ENCODE peak calls at places on chromosomes 11 and 22, in ten cellular contexts. I, K, V, Y, G, N, J, W, X and S are unnamed samples.

GRCh38 chr11:2498750-2499149 is 53.9 kb downstream of the KCNQ1 start:
- DNase-seq in I (no peak), K (no peak), V (no peak), Y (no peak), G (no peak), N (no peak), J (no peak), W (no peak), X (no peak), S (no peak)

GRCh38 chr11:123491241-123491640 is 61.2 kb downstream of the GRAMD1B start:
- DNase-seq in I (no peak), K (no peak), V (no peak), Y (no peak), G (no peak), N (no peak), J (no peak), W (no peak), X (no peak), S (no peak)

GRCh38 chr11:69510471-69511357 is 29.3 kb downstream of the LINC01488 start:
- DNase-seq in I (peak; percentile 54), K (peak; percentile 35), V (peak; percentile 54), Y (no peak), G (no peak), N (no peak), J (peak; percentile 46), W (peak; percentile 51), X (no peak), S (no peak)

GRCh38 chr11:79400717-79401330 is 40.0 kb downstream of the TENM4 start:
- DNase-seq in I (peak; percentile 53), K (peak; percentile 46), V (peak; percentile 67), Y (peak; percentile 57), G (no peak), N (peak; percentile 64), J (peak; percentile 45), W (peak; percentile 70), X (no peak), S (no peak)

GRCh38 chr11:9688716-9689511 is 25.0 kb downstream of the SWAP70 start:
- DNase-seq in I (no peak), K (peak; percentile 44), V (no peak), Y (peak; percentile 55), G (no peak), N (no peak), J (peak; percentile 80), W (peak; percentile 49), X (no peak), S (no peak)

GRCh38 chr11:95831198-95831883 is 41.0 kb downstream of the CEP57 start:
- DNase-seq in I (no peak), K (peak; percentile 18), V (no peak), Y (no peak), G (no peak), N (no peak), J (peak; percentile 66), W (peak; percentile 77), X (no peak), S (no peak)

GRCh38 chr11:17979770-17980371 is 33.0 kb downstream of the SERGEF start:
- DNase-seq in I (peak; percentile 38), K (peak; percentile 61), V (no peak), Y (peak; percentile 59), G (peak; percentile 12), N (peak; percentile 39), J (no peak), W (peak; percentile 61), X (no peak), S (no peak)

GRCh38 chr11:134636071-134636470 is 224.0 kb upstream of the B3GAT1 start:
- DNase-seq in I (peak; percentile 36), K (no peak), V (no peak), Y (no peak), G (no peak), N (no peak), J (no peak), W (no peak), X (no peak), S (no peak)

DNA sequence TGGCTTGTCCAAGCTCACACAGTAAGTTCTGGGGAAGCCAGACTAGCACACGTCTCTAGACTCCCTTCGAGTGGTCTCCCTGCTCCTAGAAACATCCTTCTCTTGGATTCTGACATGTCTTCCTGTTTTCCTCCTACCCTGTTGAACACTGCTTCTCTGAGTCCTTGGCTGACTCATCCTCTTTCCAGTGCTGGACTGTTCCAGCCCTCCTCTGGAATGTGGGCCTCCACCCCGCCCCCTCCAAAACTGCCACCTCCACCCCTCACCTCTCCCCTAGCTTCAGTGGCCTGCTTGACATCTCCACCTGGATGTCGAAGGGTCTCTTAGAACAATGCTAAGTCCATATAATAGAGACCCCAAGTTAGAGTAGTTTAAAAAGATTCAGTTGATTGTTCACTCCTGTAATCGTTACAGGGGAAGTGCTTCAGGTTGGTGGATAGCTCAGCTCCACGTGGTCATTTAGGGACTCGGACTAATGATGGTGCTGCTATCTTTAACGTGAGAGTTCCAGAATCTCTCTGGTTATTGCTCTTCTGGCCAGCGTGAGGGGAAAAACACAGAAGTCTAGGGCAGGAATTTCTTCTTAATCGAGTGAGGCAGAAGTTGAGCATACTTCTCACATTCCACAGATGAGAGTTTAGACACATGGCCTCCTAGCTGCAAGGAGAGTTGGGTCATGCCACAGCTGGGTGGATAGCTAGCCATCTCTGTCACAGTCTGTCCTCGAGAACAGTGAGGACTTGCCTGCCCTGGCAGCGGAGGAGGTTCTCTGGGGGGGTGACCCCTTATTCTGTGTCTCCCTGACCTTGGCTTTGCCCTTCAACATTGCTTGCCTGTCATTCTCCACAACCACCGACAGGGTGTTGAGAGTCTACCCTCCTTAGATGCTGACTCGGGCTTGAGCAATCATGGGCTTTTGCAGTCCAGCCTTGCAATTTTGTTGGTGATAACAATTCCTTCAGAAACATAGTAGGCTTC is 4.7 kb upstream of the C11orf96 start:
- DNase-seq in I (no peak), K (no peak), V (no peak), Y (no peak), G (no peak), N (no peak), J (peak; percentile 69), W (peak; percentile 63), X (no peak), S (no peak)
- TF ChIP-seq CTCF in I (no peak), K (no peak), V (peak; percentile 23), Y (no peak), G (no peak), N (no peak), J (peak; percentile 2), W (peak; percentile 14), X (no peak), S (no peak)

GRCh38 chr11:823441-824291 is 4.1 kb upstream of the CRACR2B start:
- DNase-seq in I (no peak), K (no peak), V (no peak), Y (no peak), G (no peak), N (no peak), J (no peak), W (no peak), X (no peak), S (no peak)

GRCh38 chr11:826836-827145 is 928 bp upstream of the CRACR2B start:
- DNase-seq in I (no peak), K (no peak), V (no peak), Y (no peak), G (no peak), N (no peak), J (no peak), W (no peak), X (no peak), S (no peak)

GRCh38 chr11:824292-824880 is 3.3 kb upstream of the CRACR2B start:
- DNase-seq in I (no peak), K (no peak), V (no peak), Y (no peak), G (no peak), N (peak; percentile 66), J (no peak), W (no peak), X (no peak), S (no peak)

GRCh38 chr11:825366-826231 is 2.1 kb upstream of the CRACR2B start:
- DNase-seq in I (no peak), K (no peak), V (no peak), Y (no peak), G (no peak), N (peak; percentile 71), J (no peak), W (peak; percentile 53), X (no peak), S (no peak)

DNA sequence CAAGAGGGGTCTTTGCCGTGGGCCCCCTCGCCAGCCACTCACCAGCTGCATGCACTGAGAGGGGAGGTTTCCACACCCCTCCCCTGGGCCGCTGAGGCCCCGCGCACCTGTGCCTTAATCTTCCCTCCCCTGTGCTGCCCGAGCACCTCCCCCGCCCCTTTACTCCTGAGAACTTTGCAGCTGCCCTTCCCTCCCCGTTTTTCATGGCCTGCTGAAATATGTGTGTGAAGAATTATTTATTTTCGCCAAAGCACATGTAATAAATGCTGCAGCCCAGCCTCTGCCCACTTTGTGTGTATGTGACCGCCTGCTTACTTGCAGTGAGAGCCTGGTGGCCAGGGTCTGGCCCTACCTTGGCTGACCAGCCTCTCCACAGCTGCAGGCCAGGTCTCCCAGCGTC is 2.8 kb upstream of the CRACR2B start:
- DNase-seq in I (no peak), K (no peak), V (no peak), Y (no peak), G (no peak), N (no peak), J (no peak), W (no peak), X (no peak), S (no peak)
- H3K4me1 ChIP-seq in I (peaks cover 49% of the 10 kb centered on the region), K (peaks cover 35% of the 10 kb centered on the region), V (peaks cover 65% of the 10 kb centered on the region), Y (peaks cover 14% of the 10 kb centered on the region), G (peaks cover 44% of the 10 kb centered on the region), N (peaks cover 68% of the 10 kb centered on the region), J (peaks cover 43% of the 10 kb centered on the region), W (peaks cover 51% of the 10 kb centered on the region), X (peaks cover 39% of the 10 kb centered on the region), S (peaks cover 53% of the 10 kb centered on the region)

GRCh38 chr11:82675838-82676237 is 57.8 kb downstream of the FAM181B start:
- DNase-seq in I (no peak), K (no peak), V (no peak), Y (no peak), G (no peak), N (no peak), J (no peak), W (no peak), X (no peak), S (no peak)

GRCh38 chr11:82680252-82680651 is 53.4 kb downstream of the FAM181B start:
- DNase-seq in I (peak; percentile 51), K (no peak), V (no peak), Y (no peak), G (no peak), N (peak; percentile 78), J (peak; percentile 54), W (peak; percentile 94), X (no peak), S (no peak)

GRCh38 chr11:82671451-82671850 is 62.2 kb downstream of the FAM181B start:
- DNase-seq in I (no peak), K (no peak), V (no peak), Y (no peak), G (no peak), N (no peak), J (peak; percentile 15), W (peak; percentile 69), X (no peak), S (no peak)

GRCh38 chr11:82682003-82682751 is 51.5 kb downstream of the FAM181B start:
- DNase-seq in I (peak; percentile 57), K (peak; percentile 77), V (no peak), Y (peak; percentile 36), G (no peak), N (peak; percentile 52), J (peak; percentile 62), W (peak; percentile 92), X (no peak), S (no peak)

DNA sequence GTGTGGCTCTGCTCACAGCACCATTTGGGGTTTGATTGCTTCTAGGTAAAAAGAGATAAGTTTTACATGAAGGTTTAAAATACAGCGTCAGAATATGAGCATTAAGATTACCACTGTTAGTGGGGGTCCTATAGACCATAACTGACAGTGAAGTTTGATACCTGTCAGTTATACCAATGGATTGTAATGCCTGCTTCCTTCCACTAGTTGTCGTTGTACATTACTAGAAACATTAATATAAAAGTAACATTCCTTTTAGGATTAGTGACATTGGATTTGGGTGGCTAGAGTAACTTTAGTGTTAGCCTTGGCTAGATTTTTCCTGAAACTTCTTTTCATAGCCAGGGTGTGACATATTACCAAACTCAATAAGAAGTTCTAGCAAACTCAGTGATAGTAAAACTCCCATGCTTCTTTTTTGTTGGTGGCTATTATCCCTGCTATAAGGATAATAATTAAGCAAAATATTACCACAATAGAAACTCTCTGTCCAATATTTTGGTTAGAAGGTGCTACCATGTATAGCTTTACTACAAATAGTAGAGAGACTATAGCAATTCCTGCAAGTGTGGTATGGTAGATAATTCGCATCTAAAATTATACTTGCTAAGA is 57.1 kb downstream of the FAM181B start:
- DNase-seq in I (no peak), K (no peak), V (no peak), Y (no peak), G (no peak), N (no peak), J (no peak), W (peak; percentile 48), X (no peak), S (no peak)
- TF ChIP-seq CTCF in I (peak; percentile 63), K (no peak), V (peak; percentile 41), Y (peak; percentile 69), G (peak; percentile 35), N (no peak), J (peak; percentile 51), W (peak; percentile 77), X (no peak), S (peak; percentile 13)

GRCh38 chr22:50694766-50695420 is 22.3 kb downstream of the SHANK3 start:
- DNase-seq in I (no peak), K (no peak), V (peak; percentile 60), Y (no peak), G (no peak), N (no peak), J (no peak), W (no peak), X (no peak), S (no peak)

GRCh38 chr22:50691521-50691920 is 18.9 kb downstream of the SHANK3 start:
- DNase-seq in I (peak; percentile 34), K (no peak), V (no peak), Y (no peak), G (no peak), N (peak; percentile 67), J (peak; percentile 28), W (peak; percentile 62), X (no peak), S (no peak)

GRCh38 chr22:50695421-50696250 is 23.0 kb downstream of the SHANK3 start:
- DNase-seq in I (no peak), K (no peak), V (peak; percentile 58), Y (no peak), G (no peak), N (no peak), J (no peak), W (no peak), X (no peak), S (no peak)

GRCh38 chr22:50694099-50694498 is 21.5 kb downstream of the SHANK3 start:
- DNase-seq in I (no peak), K (no peak), V (no peak), Y (no peak), G (no peak), N (no peak), J (no peak), W (peak; percentile 25), X (no peak), S (no peak)

DNA sequence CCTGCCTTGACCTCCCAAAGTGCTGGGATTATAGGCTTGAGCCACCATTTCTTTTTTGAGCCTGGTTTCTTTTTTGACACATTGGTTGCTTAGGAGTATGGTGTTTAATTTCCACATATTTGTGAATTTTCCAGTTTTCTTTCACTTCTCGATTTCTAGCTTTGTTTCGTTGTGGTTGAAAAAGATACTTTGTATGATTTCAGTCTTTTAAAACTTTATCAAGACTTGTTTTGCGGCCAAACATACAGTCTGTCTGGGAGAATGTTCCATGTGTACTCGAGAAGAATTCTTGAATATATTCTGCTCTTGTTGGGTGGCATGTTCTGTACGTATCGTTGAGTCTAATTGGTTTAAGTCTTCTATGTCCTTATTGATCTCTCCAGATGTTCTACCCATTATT is 20.8 kb downstream of the SHANK3 start:
- DNase-seq in I (no peak), K (no peak), V (no peak), Y (no peak), G (no peak), N (no peak), J (no peak), W (no peak), X (no peak), S (no peak)
- H3K4me1 ChIP-seq in I (no peaks in the 10 kb centered on the region), K (peaks cover 7% of the 10 kb centered on the region), V (no peaks in the 10 kb centered on the region), Y (no peaks in the 10 kb centered on the region), G (no peaks in the 10 kb centered on the region), N (peaks cover 4% of the 10 kb centered on the region), J (peaks cover 25% of the 10 kb centered on the region), W (no peaks in the 10 kb centered on the region), X (no peaks in the 10 kb centered on the region), S (peaks cover 18% of the 10 kb centered on the region)